ENCODE peak calls at places on chromosomes 2 and 18, in four cellular contexts. X, S, N and V are unnamed samples.

GRCh38 chr2:224948005-224948404 is 94.3 kb downstream of the DOCK10 start:
- DNase-seq in X (no peak), S (no peak), N (no peak), V (no peak)

GRCh38 chr2:226733189-226733858 is 66.3 kb downstream of the IRS1 start:
- DNase-seq in X (no peak), S (no peak), N (no peak), V (no peak)

GRCh38 chr2:30200875-30201274 is 30.5 kb upstream of the LBH start:
- DNase-seq in X (no peak), S (no peak), N (no peak), V (no peak)

GRCh38 chr2:165646321-165646801 is 147.7 kb downstream of the GALNT3 start:
- DNase-seq in X (no peak), S (no peak), N (no peak), V (no peak)

GRCh38 chr18:5466256-5466655 is 77.5 kb downstream of the EPB41L3 start:
- DNase-seq in X (no peak), S (no peak), N (peak; percentile 37), V (no peak)

GRCh38 chr2:176297067-176297466 is 27.8 kb downstream of the MTX2 start:
- DNase-seq in X (no peak), S (no peak), N (no peak), V (no peak)

GRCh38 chr2:71070294-71071025 is 2.0 kb downstream of the NAGK start:
- DNase-seq in X (peak; percentile 57), S (no peak), N (peak; percentile 70), V (peak; percentile 82)

GRCh38 chr18:51149605-51150429 is 47.7 kb downstream of the MEX3C start:
- DNase-seq in X (no peak), S (no peak), N (peak; percentile 87), V (peak; percentile 75)

GRCh38 chr2:23521060-23521459 is 136.1 kb downstream of the KLHL29 start:
- DNase-seq in X (no peak), S (no peak), N (no peak), V (no peak)

GRCh38 chr2:44197806-44198205 is 29.1 kb downstream of the PPM1B start:
- DNase-seq in X (no peak), S (no peak), N (no peak), V (no peak)

GRCh38 chr2:161625314-161625919 is 1.2 kb downstream of the SLC4A10 start:
- DNase-seq in X (peak; percentile 75), S (peak; percentile 75), N (no peak), V (peak; percentile 87)

GRCh38 chr18:3177902-3178687 is 41.7 kb downstream of the MYOM1 start:
- DNase-seq in X (no peak), S (no peak), N (peak; percentile 60), V (no peak)

GRCh38 chr2:97673915-97674283 is 4.4 kb downstream of the C2orf92 start:
- DNase-seq in X (no peak), S (no peak), N (peak; percentile 44), V (no peak)

GRCh38 chr2:128986026-128986720 is 667.5 kb upstream of the HS6ST1 start:
- DNase-seq in X (no peak), S (no peak), N (no peak), V (peak; percentile 19)

GRCh38 chr18:45167109-45167551 is 448.1 kb upstream of the SLC14A2 start:
- DNase-seq in X (no peak), S (no peak), N (peak; percentile 40), V (no peak)

GRCh38 chr2:38600242-38600891 is 2.4 kb downstream of the HNRNPLL start:
- DNase-seq in X (no peak), S (no peak), N (peak; percentile 48), V (peak; percentile 50)

DNA sequence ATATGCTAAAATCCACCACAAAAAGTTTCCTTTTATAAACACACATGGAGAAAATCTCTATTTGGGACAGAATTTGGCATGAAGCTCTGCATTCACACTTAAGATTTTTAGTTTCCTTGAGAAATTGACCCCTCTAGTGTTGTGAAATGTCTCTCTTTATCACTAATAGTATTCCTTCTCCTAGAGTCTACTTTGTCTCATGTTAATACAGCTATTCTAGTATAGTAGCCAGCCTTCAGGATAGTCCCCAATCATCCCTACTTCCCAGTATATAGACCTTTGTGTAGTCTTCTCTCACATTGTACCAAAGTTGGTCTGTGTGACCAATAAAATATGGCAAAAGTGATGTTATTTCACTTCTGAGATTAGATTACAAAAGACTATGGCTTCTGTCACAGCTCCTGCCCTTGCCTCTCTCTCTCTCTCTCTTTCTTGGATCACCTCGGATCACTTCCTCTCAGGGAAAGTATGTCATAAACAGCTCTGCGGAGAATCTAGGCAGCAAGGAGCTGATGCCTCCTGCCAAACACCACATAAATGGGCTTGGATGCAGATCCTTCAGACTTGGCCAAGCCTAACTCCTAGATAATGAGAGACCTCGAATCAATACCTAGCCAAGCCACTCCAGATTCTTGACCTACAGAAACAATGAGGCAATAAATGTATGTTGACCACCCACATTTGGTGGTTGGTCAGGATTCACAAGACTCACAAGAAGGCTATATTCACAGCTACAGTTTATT is 59.7 kb upstream of the NABP1 start:
- DNase-seq in X (no peak), S (no peak), N (no peak), V (no peak)
- H3K4ac ChIP-seq in X (no peak overlapping the region), S (no peak overlapping the region), N (no peak overlapping the region), V (no peak overlapping the region)

DNA sequence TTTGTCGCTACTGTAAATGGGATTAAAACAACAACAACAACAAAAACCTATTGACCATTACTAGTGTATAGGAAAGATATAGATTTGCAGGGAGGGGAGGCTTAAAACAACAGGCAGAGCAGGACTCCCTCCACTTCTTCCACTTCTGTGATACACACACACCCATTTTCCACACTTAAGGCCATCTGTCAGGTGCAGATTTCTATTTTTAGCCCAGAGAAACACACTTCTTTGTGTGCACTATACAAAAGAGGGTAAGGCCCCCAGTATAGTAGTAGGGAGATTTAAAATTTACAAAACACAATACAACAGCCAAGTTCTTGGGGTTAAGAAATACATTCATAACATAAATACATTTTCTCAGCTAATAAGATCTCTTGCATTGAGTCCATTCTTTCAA is 22.4 kb downstream of the PTPN2 start:
- DNase-seq in X (no peak), S (no peak), N (no peak), V (no peak)
- H3K79me2 ChIP-seq in X (peaks cover 5% of the 10 kb centered on the region), S (peaks cover 84% of the 10 kb centered on the region), N (peaks cover 2% of the 10 kb centered on the region), V (peaks cover 30% of the 10 kb centered on the region)

DNA sequence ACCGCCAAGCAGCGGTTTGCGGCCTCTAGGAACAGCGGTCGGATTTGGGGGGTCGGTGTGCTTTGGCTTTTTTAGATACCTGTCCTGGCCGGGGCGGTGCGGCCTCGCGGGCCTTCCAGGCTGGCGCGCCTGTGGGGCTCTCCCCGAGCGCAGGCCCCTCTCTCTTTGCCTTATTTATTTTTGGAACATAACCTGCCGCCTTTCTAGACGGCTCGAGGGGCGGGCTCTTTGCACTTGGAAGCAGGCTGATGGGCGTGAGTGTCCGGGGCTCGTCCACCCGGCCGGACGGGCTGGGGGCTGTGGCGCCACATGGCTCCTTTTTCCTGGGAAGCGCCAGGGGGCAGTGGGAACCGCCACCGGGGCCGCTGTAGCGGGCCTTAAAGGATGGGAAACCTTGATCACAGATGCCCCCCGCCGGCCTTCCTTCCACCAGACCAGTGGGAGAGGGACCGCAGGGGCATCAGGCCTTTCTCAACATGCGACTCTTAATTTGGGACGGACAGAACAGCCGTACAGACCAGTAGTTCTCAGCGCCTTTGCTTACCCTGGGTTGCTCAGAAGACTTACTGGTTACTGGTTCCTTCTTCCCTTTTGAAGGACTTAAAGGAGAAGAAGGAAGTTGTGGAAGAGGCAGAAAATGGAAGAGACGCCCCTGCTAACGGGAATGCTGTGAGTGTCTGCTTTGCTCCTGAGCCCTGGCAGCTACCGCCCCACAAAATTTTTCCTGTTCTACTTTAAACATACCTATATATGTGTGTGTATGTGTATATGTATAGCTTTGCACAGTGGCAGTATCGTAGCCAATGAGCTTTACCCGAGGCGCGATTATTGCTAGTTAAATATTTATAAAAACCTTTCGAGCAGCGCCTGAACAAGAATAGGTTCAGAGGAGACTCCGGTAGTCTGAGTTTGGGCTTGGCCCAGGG is 2.7 kb downstream of the PTMA start:
- DNase-seq in X (no peak), S (peak; percentile 54), N (peak; percentile 50), V (peak; percentile 45)
- H3K4ac ChIP-seq in X (no peak overlapping the region), S (no peak overlapping the region), N (peak overlapping the region; percentile 92), V (no peak overlapping the region)

GRCh38 chr18:75087119-75088020 is 121.6 kb downstream of the PTGR3 start:
- DNase-seq in X (no peak), S (peak; percentile 32), N (no peak), V (no peak)

GRCh38 chr18:75088021-75088506 is 120.9 kb downstream of the PTGR3 start:
- DNase-seq in X (no peak), S (no peak), N (no peak), V (no peak)

GRCh38 chr18:75088622-75089211 is 120.2 kb downstream of the PTGR3 start:
- DNase-seq in X (no peak), S (peak; percentile 41), N (no peak), V (no peak)

GRCh38 chr18:75089748-75090327 is 119.1 kb downstream of the PTGR3 start:
- DNase-seq in X (no peak), S (peak; percentile 52), N (no peak), V (no peak)

GRCh38 chr18:75090336-75090735 is 118.6 kb downstream of the PTGR3 start:
- DNase-seq in X (no peak), S (peak; percentile 49), N (no peak), V (no peak)
- H3K79me2 ChIP-seq in X (no peaks in the 10 kb centered on the region), S (no peaks in the 10 kb centered on the region), N (no peaks in the 10 kb centered on the region), V (no peaks in the 10 kb centered on the region)

DNA sequence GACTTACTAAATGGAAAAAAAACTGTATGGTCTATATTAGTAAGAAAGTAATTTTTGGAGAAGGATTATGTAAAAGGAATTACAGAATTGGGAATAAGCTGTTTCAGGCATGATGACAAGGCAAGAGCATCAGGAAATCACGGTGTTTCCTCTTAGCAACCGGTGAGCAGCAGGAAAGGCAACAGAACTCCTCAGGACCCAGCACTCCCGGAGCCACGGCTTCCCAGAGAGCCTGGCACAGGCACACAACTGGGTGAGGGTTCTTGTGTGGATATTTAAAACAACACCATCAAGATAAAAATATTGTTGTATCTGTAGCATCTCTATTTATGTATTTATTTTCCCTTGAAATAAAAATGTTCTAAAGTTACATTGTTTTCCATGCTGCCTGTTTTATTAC is 34.4 kb downstream of the CYP27C1 start:
- DNase-seq in X (no peak), S (no peak), N (no peak), V (no peak)
- H3K4ac ChIP-seq in X (no peak overlapping the region), S (no peak overlapping the region), N (no peak overlapping the region), V (no peak overlapping the region)

GRCh38 chr2:230863442-230864121 is 1.2 kb upstream of the ITM2C start:
- DNase-seq in X (no peak), S (no peak), N (no peak), V (no peak)
- H3K79me2 ChIP-seq in X (peaks cover 12% of the 10 kb centered on the region), S (peaks cover 38% of the 10 kb centered on the region), N (peaks cover 15% of the 10 kb centered on the region), V (peaks cover 36% of the 10 kb centered on the region)